ENCODE peak calls at places on chromosomes 1 and 21, in five cellular contexts. A is breast epithelium, M is HL-60, Q is pancreas, V is fibroblast of the aortic adventitia. O is an unnamed sample.

GRCh38 chr1:155136728-155137127 is 1.1 kb downstream of the SLC50A1 start:
- DNase-seq in M (no peak), A (no peak), Q (peak), V (no peak), O (no peak)

GRCh38 chr1:158930504-158930903 is 848 bp upstream of the PYHIN1 start:
- DNase-seq in Q (no peak), V (no peak), A (no peak), M (no peak), O (no peak)

GRCh38 chr1:30242722-30243465 is 480.5 kb downstream of the MATN1 start:
- DNase-seq in Q (no peak), M (no peak), A (no peak), V (no peak), O (no peak)

GRCh38 chr1:115029526-115029925 is at the start of gene TSHB:
- DNase-seq in Q (no peak), V (no peak), M (no peak), A (no peak), O (no peak)

GRCh38 chr1:224427346-224427745 is 7.3 kb downstream of the WDR26 start:
- DNase-seq in A (no peak), M (no peak), V (peak), Q (no peak), O (peak)

GRCh38 chr1:3075666-3076387 is 6.8 kb downstream of the PRDM16 start:
- DNase-seq in V (no peak), M (no peak), Q (no peak), A (no peak), O (no peak)

GRCh38 chr1:160158031-160158430 is 6.6 kb downstream of the ATP1A4 start:
- DNase-seq in Q (no peak), M (no peak), A (no peak), V (no peak), O (no peak)

GRCh38 chr1:226541631-226542622 is 6.6 kb upstream of the STUM start:
- DNase-seq in V (no peak), M (no peak), Q (peak), A (no peak), O (peak)

GRCh38 chr1:214602764-214603657 is at the start of gene CENPF:
- DNase-seq in A (peak), M (peak), Q (peak), V (peak), O (peak)

GRCh38 chr1:214603819-214604252 is 841 bp downstream of the CENPF start:
- DNase-seq in V (no peak), A (no peak), Q (no peak), M (peak), O (no peak)

GRCh38 chr1:214609692-214610091 is 6.7 kb downstream of the CENPF start:
- DNase-seq in V (no peak), Q (no peak), A (no peak), M (no peak), O (no peak)

GRCh38 chr1:214604543-214604942 is 1.5 kb downstream of the CENPF start:
- DNase-seq in Q (no peak), V (no peak), A (no peak), M (no peak), O (peak)
- H3K4me3 ChIP-seq in Q (no peak), V (peak), A (no peak), M (peak), O (peak)

DNA sequence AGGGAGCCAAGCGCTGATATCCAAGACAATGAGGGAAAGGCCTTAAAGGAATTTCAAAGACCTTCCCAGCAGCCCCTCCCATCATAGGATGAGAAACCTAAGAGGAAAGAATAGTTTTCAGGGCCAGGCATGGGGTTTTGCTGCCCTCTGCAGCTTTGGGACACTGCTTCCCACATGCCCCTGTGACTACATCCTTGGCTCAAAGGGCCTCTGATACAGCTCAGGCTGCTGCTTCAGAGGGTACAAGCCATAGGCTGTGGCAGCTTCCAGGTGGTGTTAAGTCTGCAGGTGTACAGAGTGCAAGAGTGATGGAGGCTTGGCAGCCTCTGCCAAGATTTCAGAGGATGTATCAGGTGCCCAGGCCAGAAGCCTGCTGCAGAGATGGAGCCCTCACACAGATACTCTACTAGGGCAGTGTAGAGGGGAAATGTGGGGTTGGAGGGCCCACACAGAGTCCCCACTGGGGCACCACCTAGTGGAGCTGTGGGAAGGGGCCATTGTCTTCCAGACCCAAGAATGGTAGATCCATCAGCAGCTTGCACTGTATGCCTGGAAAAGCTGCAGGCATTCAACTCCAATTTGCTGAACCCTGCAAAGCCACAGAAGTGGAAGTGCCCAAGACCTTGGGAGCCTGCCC is 125.8 kb downstream of the SLC45A1 start:
- DNase-seq in Q (no peak), M (no peak), V (peak), A (no peak), O (peak)
- TF ChIP-seq CTCF in Q (no peak), M (no peak), V (peak), A (no peak), O (peak)

GRCh38 chr1:19643602-19644419 is at the start of gene NBL1:
- DNase-seq in M (no peak), A (no peak), V (peak), Q (no peak), O (peak)

GRCh38 chr1:19643113-19643512 is 998 bp upstream of the NBL1 start:
- DNase-seq in A (no peak), Q (no peak), V (no peak), M (no peak), O (no peak)

GRCh38 chr1:19645544-19646252 is 1.6 kb downstream of the NBL1 start:
- DNase-seq in Q (no peak), A (no peak), V (peak), M (no peak), O (no peak)

GRCh38 chr1:19644761-19645543 is 841 bp downstream of the NBL1 start:
- DNase-seq in M (peak), V (no peak), A (no peak), Q (no peak), O (no peak)

GRCh38 chr1:19644422-19644760 is 280 bp downstream of the NBL1 start:
- DNase-seq in M (no peak), A (no peak), Q (no peak), V (no peak), O (no peak)
- H3K4me3 ChIP-seq in M (peak), A (peak), Q (peak), V (peak), O (peak)

GRCh38 chr1:31715097-31715872 is 11.5 kb upstream of the COL16A1 start:
- DNase-seq in M (peak), A (peak), V (peak), Q (peak), O (peak)

GRCh38 chr1:31712625-31713024 is 8.8 kb upstream of the COL16A1 start:
- DNase-seq in M (no peak), V (peak), Q (no peak), A (no peak), O (peak)

GRCh38 chr1:31712041-31712440 is 8.2 kb upstream of the COL16A1 start:
- DNase-seq in A (no peak), Q (no peak), M (no peak), V (peak), O (peak)

GRCh38 chr1:31715873-31716220 is 12.0 kb upstream of the COL16A1 start:
- DNase-seq in M (no peak), V (no peak), Q (no peak), A (no peak), O (no peak)

DNA sequence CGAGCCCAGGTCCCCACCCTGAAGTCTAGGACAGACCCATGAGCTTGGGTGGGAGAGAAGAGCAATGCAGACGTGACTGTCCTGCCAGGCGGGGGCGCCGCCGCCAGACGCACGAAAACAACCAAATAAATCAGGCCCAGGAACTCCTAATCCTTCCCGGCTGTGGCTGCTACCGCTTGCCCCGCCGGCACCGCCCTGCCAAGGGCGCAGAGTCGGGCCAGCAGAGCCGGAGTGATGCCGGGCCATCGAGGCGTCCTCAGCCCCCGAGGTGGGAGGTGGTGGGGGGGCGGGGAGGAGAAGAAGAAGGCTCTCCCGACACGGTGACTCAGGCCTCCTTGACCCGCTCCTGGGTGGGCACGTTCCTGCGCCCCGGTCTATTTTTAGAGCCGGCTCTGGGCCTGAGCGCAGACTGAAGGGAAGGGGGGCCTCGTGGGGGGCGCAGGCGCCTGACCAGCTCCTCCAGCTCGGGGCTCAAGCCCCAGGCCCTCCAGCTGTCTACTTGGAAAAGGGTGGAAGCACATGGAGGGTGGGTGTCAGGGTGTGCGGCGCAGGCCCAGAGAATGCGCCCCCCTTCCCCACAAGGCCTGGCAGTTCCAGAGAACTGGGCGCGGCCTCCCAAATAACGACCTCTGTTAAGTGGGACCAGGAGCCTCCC is 10.8 kb upstream of the COL16A1 start:
- DNase-seq in Q (peak), V (peak), A (peak), M (peak), O (peak)
- TF ChIP-seq CTCF in Q (no peak), V (peak), A (no peak), M (peak), O (peak)

GRCh38 chr1:234604726-234605492 is 5.1 kb downstream of the IRF2BP2 start:
- DNase-seq in Q (no peak), V (peak), M (peak), A (no peak), O (peak)
- H3K4me3 ChIP-seq in Q (peak), V (peak), M (peak), A (peak), O (peak)

DNA sequence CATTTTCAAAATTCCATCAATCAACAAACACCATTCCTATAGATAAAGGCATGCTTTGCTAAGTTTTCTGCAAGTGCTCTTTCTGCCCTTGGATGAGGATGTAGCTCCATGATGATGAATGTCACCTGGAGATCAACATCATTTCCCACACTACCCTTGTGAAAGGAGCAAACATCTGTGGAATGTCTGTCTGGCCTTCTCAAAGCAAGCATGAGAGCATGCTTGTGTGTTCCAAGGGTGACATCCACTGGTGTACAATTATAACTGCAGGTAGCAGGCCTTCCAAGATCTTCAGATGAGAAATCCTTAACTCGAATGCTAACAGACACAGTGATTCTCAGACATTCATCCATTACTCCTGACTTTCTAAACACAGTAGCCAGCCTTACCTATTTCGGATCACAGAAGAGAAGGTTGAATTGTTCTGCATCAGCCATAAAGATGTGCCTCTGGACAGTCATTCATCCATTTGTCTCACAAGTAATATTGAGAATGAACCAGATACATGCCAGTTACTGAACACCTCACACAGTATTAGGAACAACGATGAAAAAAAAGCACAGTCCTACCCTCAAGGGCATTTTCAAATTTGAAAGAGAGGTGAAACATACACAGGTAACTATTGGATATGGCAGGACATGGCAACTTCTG is 162.4 kb downstream of the TPR start:
- DNase-seq in Q (peak), A (peak), V (peak), M (peak), O (peak)
- TF ChIP-seq CTCF in Q (peak), A (peak), V (peak), M (peak), O (peak)

GRCh38 chr1:228058981-228059535 is 23.4 kb upstream of the ARF1 start:
- DNase-seq in M (no peak), Q (no peak), V (no peak), A (no peak), O (no peak)
- H3K4me3 ChIP-seq in M (no peak), Q (peak), V (no peak), A (peak), O (no peak)

GRCh38 chr21:23939369-23940065 is 1667.8 kb downstream of the MRPL39 start:
- DNase-seq in M (no peak), V (no peak), A (no peak), Q (no peak), O (no peak)

GRCh38 chr21:23930565-23930964 is 1676.7 kb downstream of the MRPL39 start:
- DNase-seq in M (no peak), Q (no peak), V (no peak), A (no peak), O (no peak)

GRCh38 chr21:23936991-23937390 is 1670.3 kb downstream of the MRPL39 start:
- DNase-seq in M (no peak), A (no peak), Q (no peak), V (no peak), O (no peak)

GRCh38 chr21:23936224-23936623 is 1671.1 kb downstream of the MRPL39 start:
- DNase-seq in Q (no peak), V (peak), M (peak), A (no peak), O (peak)
- TF ChIP-seq CTCF in Q (no peak), V (peak), M (peak), A (no peak), O (peak)